ENCODE peak calls at places on chromosomes 2 and 18, in nine cellular contexts. One of them, this sample, is unnamed.

GRCh38 chr2:16508061-16508851 is 157.4 kb downstream of the CYRIA start:
- DNase-seq in GM23338: peak
- DNase-seq in neural progenitor cell: peak
- DNase-seq in HCT116: no peak
- DNase-seq in GM23248: peak
- DNase-seq in PC-3: peak
- DNase-seq in hepatocyte: peak
- DNase-seq in OCI-LY7: no peak
- DNase-seq in SK-N-SH: peak
- DNase-seq in this sample: peak

GRCh38 chr2:232891621-232892071 is 21.6 kb downstream of the SNORC start:
- DNase-seq in GM23248: peak
- DNase-seq in HCT116: no peak
- DNase-seq in neural progenitor cell: no peak
- DNase-seq in SK-N-SH: no peak
- DNase-seq in PC-3: peak
- DNase-seq in OCI-LY7: no peak
- DNase-seq in hepatocyte: no peak
- DNase-seq in GM23338: no peak
- DNase-seq in this sample: no peak

GRCh38 chr18:66571845-66572244 is 32.0 kb downstream of the CDH19 start:
- DNase-seq in OCI-LY7: no peak
- DNase-seq in HCT116: no peak
- DNase-seq in GM23338: peak
- DNase-seq in hepatocyte: no peak
- DNase-seq in GM23248: no peak
- DNase-seq in neural progenitor cell: no peak
- DNase-seq in SK-N-SH: no peak
- DNase-seq in PC-3: no peak
- DNase-seq in this sample: no peak

GRCh38 chr18:22471546-22472131 is 53.9 kb upstream of the CTAGE1 start:
- DNase-seq in SK-N-SH: no peak
- DNase-seq in hepatocyte: peak
- DNase-seq in GM23338: no peak
- DNase-seq in OCI-LY7: no peak
- DNase-seq in HCT116: no peak
- DNase-seq in GM23248: peak
- DNase-seq in PC-3: peak
- DNase-seq in neural progenitor cell: no peak
- DNase-seq in this sample: no peak

GRCh38 chr2:198517961-198518360 is 713.6 kb downstream of the PLCL1 start:
- DNase-seq in SK-N-SH: no peak
- DNase-seq in GM23248: peak
- DNase-seq in OCI-LY7: no peak
- DNase-seq in PC-3: no peak
- DNase-seq in neural progenitor cell: no peak
- DNase-seq in hepatocyte: no peak
- DNase-seq in GM23338: no peak
- DNase-seq in HCT116: no peak
- DNase-seq in this sample: no peak

GRCh38 chr2:207319321-207319720 is 153.6 kb upstream of the KLF7 start:
- DNase-seq in SK-N-SH: no peak
- DNase-seq in hepatocyte: no peak
- DNase-seq in GM23248: no peak
- DNase-seq in HCT116: no peak
- DNase-seq in GM23338: no peak
- DNase-seq in OCI-LY7: no peak
- DNase-seq in neural progenitor cell: no peak
- DNase-seq in PC-3: no peak
- DNase-seq in this sample: no peak

GRCh38 chr2:137823196-137823595 is 141.1 kb upstream of the HNMT start:
- DNase-seq in GM23248: no peak
- DNase-seq in HCT116: no peak
- DNase-seq in OCI-LY7: no peak
- DNase-seq in GM23338: no peak
- DNase-seq in SK-N-SH: no peak
- DNase-seq in hepatocyte: no peak
- DNase-seq in PC-3: no peak
- DNase-seq in neural progenitor cell: no peak
- DNase-seq in this sample: peak

GRCh38 chr2:229501051-229501794 is 213.1 kb downstream of the DNER start:
- DNase-seq in OCI-LY7: no peak
- DNase-seq in neural progenitor cell: no peak
- DNase-seq in GM23248: peak
- DNase-seq in PC-3: no peak
- DNase-seq in SK-N-SH: no peak
- DNase-seq in HCT116: no peak
- DNase-seq in hepatocyte: no peak
- DNase-seq in GM23338: no peak
- DNase-seq in this sample: no peak

GRCh38 chr18:55244520-55244919 is 285.3 kb upstream of the CCDC68 start:
- DNase-seq in hepatocyte: no peak
- DNase-seq in neural progenitor cell: no peak
- DNase-seq in GM23248: peak
- DNase-seq in SK-N-SH: no peak
- DNase-seq in HCT116: no peak
- DNase-seq in OCI-LY7: no peak
- DNase-seq in GM23338: no peak
- DNase-seq in PC-3: no peak
- DNase-seq in this sample: no peak

GRCh38 chr18:55243255-55243654 is 284.0 kb upstream of the CCDC68 start:
- DNase-seq in GM23248: peak
- DNase-seq in OCI-LY7: no peak
- DNase-seq in HCT116: no peak
- DNase-seq in hepatocyte: no peak
- DNase-seq in GM23338: no peak
- DNase-seq in PC-3: no peak
- DNase-seq in SK-N-SH: no peak
- DNase-seq in neural progenitor cell: no peak
- DNase-seq in this sample: no peak

GRCh38 chr18:55246278-55246677 is 287.0 kb upstream of the CCDC68 start:
- DNase-seq in GM23248: no peak
- DNase-seq in hepatocyte: no peak
- DNase-seq in neural progenitor cell: no peak
- DNase-seq in HCT116: no peak
- DNase-seq in OCI-LY7: no peak
- DNase-seq in PC-3: no peak
- DNase-seq in GM23338: no peak
- DNase-seq in SK-N-SH: no peak
- DNase-seq in this sample: no peak

GRCh38 chr18:55245200-55245599 is 285.9 kb upstream of the CCDC68 start:
- DNase-seq in HCT116: no peak
- DNase-seq in OCI-LY7: no peak
- DNase-seq in hepatocyte: no peak
- DNase-seq in PC-3: no peak
- DNase-seq in SK-N-SH: no peak
- DNase-seq in neural progenitor cell: no peak
- DNase-seq in GM23338: no peak
- DNase-seq in GM23248: peak
- DNase-seq in this sample: no peak

GRCh38 chr18:55243852-55244251 is 284.6 kb upstream of the CCDC68 start:
- DNase-seq in OCI-LY7: no peak
- DNase-seq in HCT116: no peak
- DNase-seq in neural progenitor cell: no peak
- DNase-seq in hepatocyte: no peak
- DNase-seq in GM23338: no peak
- DNase-seq in SK-N-SH: no peak
- DNase-seq in PC-3: no peak
- DNase-seq in GM23248: peak
- DNase-seq in this sample: no peak
- TF ChIP-seq EZH2phosphoT487 in OCI-LY7: no peak
- TF ChIP-seq EZH2phosphoT487 in HCT116: no peak
- TF ChIP-seq EZH2phosphoT487 in neural progenitor cell: no peak
- TF ChIP-seq EZH2phosphoT487 in hepatocyte: no peak
- TF ChIP-seq EZH2phosphoT487 in GM23338: no peak
- TF ChIP-seq EZH2phosphoT487 in SK-N-SH: no peak
- TF ChIP-seq EZH2phosphoT487 in PC-3: no peak
- TF ChIP-seq EZH2phosphoT487 in GM23248: no peak
- TF ChIP-seq EZH2phosphoT487 in this sample: no peak

DNA sequence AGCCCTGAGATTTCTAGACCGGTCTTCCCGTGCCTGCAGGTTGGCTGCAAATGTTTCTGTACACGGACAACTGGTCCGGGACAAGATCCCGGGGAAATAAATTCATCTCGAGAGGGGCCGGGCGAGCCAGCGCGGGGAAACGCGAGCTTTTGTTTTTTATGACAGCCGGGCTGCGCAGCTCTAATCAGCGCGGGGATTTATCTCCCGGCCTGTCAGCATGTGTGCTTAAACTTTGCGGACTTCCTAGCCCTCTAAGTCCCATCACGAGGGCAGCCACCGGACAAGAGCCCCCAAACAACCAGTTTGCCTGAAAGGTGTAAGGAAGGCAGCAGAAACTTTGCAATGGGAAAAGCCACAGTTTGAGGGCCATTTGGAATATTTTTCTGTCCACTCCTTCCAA is 5.8 kb downstream of the MEIS1 start:
- DNase-seq in hepatocyte: peak
- DNase-seq in GM23338: peak
- DNase-seq in OCI-LY7: no peak
- DNase-seq in GM23248: peak
- DNase-seq in HCT116: no peak
- DNase-seq in neural progenitor cell: peak
- DNase-seq in SK-N-SH: no peak
- DNase-seq in PC-3: no peak
- DNase-seq in this sample: no peak
- H3K4me3 ChIP-seq in hepatocyte: peak
- H3K4me3 ChIP-seq in GM23338: peak
- H3K4me3 ChIP-seq in OCI-LY7: no peak
- H3K4me3 ChIP-seq in GM23248: peak
- H3K4me3 ChIP-seq in HCT116: no peak
- H3K4me3 ChIP-seq in neural progenitor cell: peak
- H3K4me3 ChIP-seq in SK-N-SH: no peak
- H3K4me3 ChIP-seq in PC-3: no peak
- H3K4me3 ChIP-seq in this sample: no peak

GRCh38 chr2:85601771-85602475 is 575 bp downstream of the TMEM150A start:
- DNase-seq in GM23248: peak
- DNase-seq in hepatocyte: peak
- DNase-seq in SK-N-SH: peak
- DNase-seq in OCI-LY7: no peak
- DNase-seq in PC-3: peak
- DNase-seq in GM23338: peak
- DNase-seq in HCT116: no peak
- DNase-seq in neural progenitor cell: peak
- DNase-seq in this sample: no peak

GRCh38 chr2:85598594-85599340 is 3.2 kb downstream of the RNF181 start:
- DNase-seq in GM23338: no peak
- DNase-seq in PC-3: no peak
- DNase-seq in OCI-LY7: no peak
- DNase-seq in HCT116: no peak
- DNase-seq in hepatocyte: no peak
- DNase-seq in neural progenitor cell: no peak
- DNase-seq in GM23248: no peak
- DNase-seq in SK-N-SH: no peak
- DNase-seq in this sample: no peak

GRCh38 chr2:85600951-85601770 is 1.3 kb downstream of the TMEM150A start:
- DNase-seq in hepatocyte: no peak
- DNase-seq in neural progenitor cell: no peak
- DNase-seq in PC-3: no peak
- DNase-seq in SK-N-SH: no peak
- DNase-seq in OCI-LY7: no peak
- DNase-seq in HCT116: no peak
- DNase-seq in GM23248: no peak
- DNase-seq in GM23338: no peak
- DNase-seq in this sample: no peak

GRCh38 chr2:85599468-85600234 is 2.8 kb downstream of the TMEM150A start:
- DNase-seq in GM23338: no peak
- DNase-seq in neural progenitor cell: no peak
- DNase-seq in PC-3: no peak
- DNase-seq in hepatocyte: no peak
- DNase-seq in GM23248: no peak
- DNase-seq in OCI-LY7: no peak
- DNase-seq in SK-N-SH: no peak
- DNase-seq in HCT116: no peak
- DNase-seq in this sample: no peak

GRCh38 chr2:85600235-85600575 is 2.3 kb downstream of the TMEM150A start:
- DNase-seq in OCI-LY7: no peak
- DNase-seq in neural progenitor cell: no peak
- DNase-seq in HCT116: no peak
- DNase-seq in SK-N-SH: no peak
- DNase-seq in hepatocyte: no peak
- DNase-seq in PC-3: no peak
- DNase-seq in GM23338: no peak
- DNase-seq in GM23248: no peak
- DNase-seq in this sample: no peak
- TF ChIP-seq EZH2phosphoT487 in OCI-LY7: no peak
- TF ChIP-seq EZH2phosphoT487 in neural progenitor cell: no peak
- TF ChIP-seq EZH2phosphoT487 in HCT116: no peak
- TF ChIP-seq EZH2phosphoT487 in SK-N-SH: no peak
- TF ChIP-seq EZH2phosphoT487 in hepatocyte: no peak
- TF ChIP-seq EZH2phosphoT487 in PC-3: no peak
- TF ChIP-seq EZH2phosphoT487 in GM23338: no peak
- TF ChIP-seq EZH2phosphoT487 in GM23248: no peak
- TF ChIP-seq EZH2phosphoT487 in this sample: no peak

GRCh38 chr2:73291093-73291460 is 2.3 kb downstream of the EGR4 start:
- DNase-seq in HCT116: no peak
- DNase-seq in GM23248: peak
- DNase-seq in PC-3: peak
- DNase-seq in GM23338: peak
- DNase-seq in neural progenitor cell: peak
- DNase-seq in hepatocyte: peak
- DNase-seq in SK-N-SH: peak
- DNase-seq in OCI-LY7: no peak
- DNase-seq in this sample: peak

GRCh38 chr2:73293534-73294171 is at the start of gene EGR4:
- DNase-seq in hepatocyte: peak
- DNase-seq in SK-N-SH: peak
- DNase-seq in GM23338: peak
- DNase-seq in OCI-LY7: peak
- DNase-seq in GM23248: peak
- DNase-seq in PC-3: peak
- DNase-seq in HCT116: peak
- DNase-seq in neural progenitor cell: peak
- DNase-seq in this sample: peak

GRCh38 chr2:73291461-73292315 is 1.7 kb downstream of the EGR4 start:
- DNase-seq in GM23338: peak
- DNase-seq in HCT116: no peak
- DNase-seq in GM23248: no peak
- DNase-seq in OCI-LY7: no peak
- DNase-seq in hepatocyte: no peak
- DNase-seq in neural progenitor cell: peak
- DNase-seq in SK-N-SH: peak
- DNase-seq in PC-3: no peak
- DNase-seq in this sample: no peak

GRCh38 chr2:73292906-73293533 is 328 bp downstream of the EGR4 start:
- DNase-seq in HCT116: no peak
- DNase-seq in PC-3: no peak
- DNase-seq in GM23248: no peak
- DNase-seq in GM23338: peak
- DNase-seq in OCI-LY7: no peak
- DNase-seq in neural progenitor cell: peak
- DNase-seq in SK-N-SH: peak
- DNase-seq in hepatocyte: no peak
- DNase-seq in this sample: no peak

DNA sequence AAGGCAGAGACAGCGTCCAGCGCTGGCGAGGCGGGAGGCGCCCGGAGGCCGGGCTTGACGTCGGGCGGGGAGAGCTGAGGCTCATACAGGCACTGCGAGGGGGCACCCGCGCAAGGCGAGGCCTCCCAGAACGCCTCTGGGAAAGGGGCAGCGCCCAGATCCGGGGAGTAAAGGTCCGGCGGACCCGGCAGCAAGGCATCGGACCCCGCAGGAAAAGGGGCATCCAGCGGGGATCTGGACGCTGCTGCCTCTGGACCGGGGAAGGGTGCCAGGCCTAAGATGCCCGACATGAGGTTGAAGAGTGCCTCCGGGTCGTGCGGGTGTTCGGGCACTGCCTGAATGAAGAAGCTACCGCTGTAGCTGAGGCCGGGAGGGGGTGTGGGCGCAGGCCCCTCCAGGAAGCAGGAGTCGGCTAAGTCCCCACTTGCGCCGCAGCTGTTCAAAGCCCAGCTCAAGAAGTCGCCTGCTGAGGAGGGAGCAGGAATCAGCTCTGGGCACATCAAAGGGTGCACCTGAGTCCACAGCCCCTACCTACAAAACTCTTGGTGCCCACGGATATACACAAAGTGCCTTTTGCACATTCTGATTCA is 937 bp downstream of the EGR4 start:
- DNase-seq in SK-N-SH: no peak
- DNase-seq in GM23248: no peak
- DNase-seq in HCT116: no peak
- DNase-seq in hepatocyte: no peak
- DNase-seq in GM23338: peak
- DNase-seq in PC-3: no peak
- DNase-seq in neural progenitor cell: no peak
- DNase-seq in OCI-LY7: no peak
- DNase-seq in this sample: no peak
- H3K4me3 ChIP-seq in SK-N-SH: no peak
- H3K4me3 ChIP-seq in GM23248: no peak
- H3K4me3 ChIP-seq in HCT116: no peak
- H3K4me3 ChIP-seq in hepatocyte: no peak
- H3K4me3 ChIP-seq in GM23338: peak
- H3K4me3 ChIP-seq in PC-3: no peak
- H3K4me3 ChIP-seq in neural progenitor cell: peak
- H3K4me3 ChIP-seq in OCI-LY7: no peak
- H3K4me3 ChIP-seq in this sample: no peak

This sample was measured in MM.1S.